ENCODE peak calls at places on chromosomes 4 and X, in eight cellular contexts. H, O, A, X, M, I, K and L are unnamed samples.

GRCh38 chr4:140250989-140251552 is 97.1 kb upstream of the MAML3 start:
- DNase-seq in H (no peak), O (no peak), A (no peak), X (no peak), M (no peak), I (no peak), K (no peak), L (no peak)

GRCh38 chr4:26858035-26858918 is 2.4 kb upstream of the STIM2 start:
- DNase-seq in H (peak), O (no peak), A (no peak), X (no peak), M (no peak), I (no peak), K (no peak), L (no peak)

GRCh38 chr4:48341776-48342558 is 638 bp downstream of the SLAIN2 start:
- DNase-seq in H (peak), O (peak), A (peak), X (peak), M (no peak), I (peak), K (peak), L (peak)

GRCh38 chr4:4862665-4863482 is 3.4 kb downstream of the MSX1 start:
- DNase-seq in H (no peak), O (no peak), A (no peak), X (no peak), M (no peak), I (no peak), K (no peak), L (no peak)

GRCh38 chrX:20947411-20947912 is 426.8 kb upstream of the CNKSR2 start:
- DNase-seq in H (no peak), O (no peak), A (no peak), X (no peak), M (no peak), I (no peak), K (no peak), L (no peak)

GRCh38 chr4:74503580-74503979 is 58.6 kb downstream of the AREG start:
- DNase-seq in H (no peak), O (no peak), A (no peak), X (no peak), M (no peak), I (no peak), K (peak), L (no peak)

GRCh38 chrX:41828821-41829220 is 94.5 kb downstream of the CASK start:
- DNase-seq in H (no peak), O (no peak), A (no peak), X (no peak), M (no peak), I (no peak), K (no peak), L (no peak)

GRCh38 chr4:121551881-121552280 is 144.9 kb downstream of the ANXA5 start:
- DNase-seq in H (no peak), O (no peak), A (no peak), X (no peak), M (no peak), I (peak), K (peak), L (no peak)

GRCh38 chr4:55027596-55027995 is 97.8 kb downstream of the KDR start:
- DNase-seq in H (no peak), O (no peak), A (no peak), X (no peak), M (no peak), I (no peak), K (no peak), L (no peak)

GRCh38 chrX:7233632-7234406 is 85.9 kb upstream of the PUDP start:
- DNase-seq in H (no peak), O (no peak), A (no peak), X (no peak), M (no peak), I (no peak), K (peak), L (no peak)

GRCh38 chr4:1309261-1310010 is 19.7 kb downstream of the MAEA start:
- DNase-seq in H (peak), O (peak), A (peak), X (peak), M (no peak), I (peak), K (peak), L (peak)

GRCh38 chr4:128268970-128269369 is 18.6 kb downstream of the PGRMC2 start:
- DNase-seq in H (no peak), O (no peak), A (no peak), X (no peak), M (no peak), I (no peak), K (no peak), L (no peak)

GRCh38 chr4:55485821-55486220 is 60.9 kb downstream of the CLOCK start:
- DNase-seq in H (no peak), O (no peak), A (no peak), X (no peak), M (no peak), I (no peak), K (peak), L (no peak)

GRCh38 chr4:6771229-6771671 is 11.3 kb upstream of the KIAA0232 start:
- DNase-seq in H (no peak), O (peak), A (peak), X (no peak), M (no peak), I (peak), K (no peak), L (no peak)

GRCh38 chr4:24473309-24473721 is 111.0 kb downstream of the DHX15 start:
- DNase-seq in H (peak), O (peak), A (peak), X (no peak), M (no peak), I (peak), K (peak), L (no peak)

GRCh38 chr4:187139116-187139515 is 415.5 kb upstream of the FAT1 start:
- DNase-seq in H (peak), O (no peak), A (no peak), X (no peak), M (no peak), I (no peak), K (no peak), L (no peak)

GRCh38 chrX:107718156-107718621 is 57.4 kb downstream of the TSC22D3 start:
- DNase-seq in H (peak), O (peak), A (peak), X (peak), M (peak), I (peak), K (peak), L (peak)

GRCh38 chrX:38138157-38138556 is 82.5 kb downstream of the SRPX start:
- DNase-seq in H (no peak), O (no peak), A (no peak), X (no peak), M (no peak), I (no peak), K (no peak), L (no peak)

GRCh38 chr4:898869-899555 is 33.1 kb downstream of the GAK start:
- DNase-seq in H (no peak), O (no peak), A (no peak), X (no peak), M (no peak), I (no peak), K (no peak), L (no peak)

GRCh38 chr4:81196126-81196650 is 18.8 kb downstream of the PRKG2 start:
- DNase-seq in H (no peak), O (no peak), A (no peak), X (no peak), M (no peak), I (no peak), K (no peak), L (no peak)

GRCh38 chrX:129698150-129698549 is 40.6 kb upstream of the XPNPEP2 start:
- DNase-seq in H (no peak), O (no peak), A (no peak), X (no peak), M (no peak), I (no peak), K (no peak), L (no peak)

GRCh38 chrX:39251995-39252394 is 450.7 kb downstream of the MID1IP1 start:
- DNase-seq in H (no peak), O (no peak), A (no peak), X (no peak), M (no peak), I (no peak), K (no peak), L (no peak)

GRCh38 chr4:81214518-81215218 is 354 bp downstream of the PRKG2 start:
- DNase-seq in H (peak), O (peak), A (no peak), X (no peak), M (no peak), I (no peak), K (peak), L (peak)

GRCh38 chr4:42655921-42656735 is 777 bp downstream of the ATP8A1 start:
- DNase-seq in H (peak), O (peak), A (peak), X (peak), M (peak), I (peak), K (peak), L (peak)

GRCh38 chr4:4712800-4713528 is 146.5 kb upstream of the MSX1 start:
- DNase-seq in H (no peak), O (no peak), A (no peak), X (no peak), M (no peak), I (no peak), K (peak), L (no peak)

GRCh38 chr4:73593631-73594241 is 26.5 kb downstream of the RASSF6 start:
- DNase-seq in H (peak), O (no peak), A (no peak), X (no peak), M (no peak), I (no peak), K (peak), L (no peak)

GRCh38 chr4:122889726-122890125 is 32.7 kb downstream of the NUDT6 start:
- DNase-seq in H (peak), O (no peak), A (no peak), X (no peak), M (no peak), I (no peak), K (no peak), L (no peak)

GRCh38 chrX:139298437-139298836 is 232.1 kb upstream of the F9 start:
- DNase-seq in H (no peak), O (no peak), A (no peak), X (no peak), M (no peak), I (no peak), K (no peak), L (no peak)

GRCh38 chr4:1011022-1011694 is at the start of gene FGFRL1:
- DNase-seq in H (peak), O (peak), A (peak), X (peak), M (peak), I (peak), K (peak), L (peak)

GRCh38 chrX:102892103-102892502 is 45.0 kb upstream of the RAB40AL start:
- DNase-seq in H (no peak), O (no peak), A (no peak), X (no peak), M (no peak), I (no peak), K (peak), L (no peak)

GRCh38 chr4:89298788-89299152 is 8.8 kb downstream of the GPRIN3 start:
- DNase-seq in H (no peak), O (no peak), A (no peak), X (no peak), M (peak), I (no peak), K (peak), L (no peak)

GRCh38 chr4:142923619-142924018 is 77.5 kb upstream of the INPP4B start:
- DNase-seq in H (no peak), O (no peak), A (no peak), X (no peak), M (no peak), I (no peak), K (no peak), L (no peak)

GRCh38 chrX:39855748-39856129 is 242.0 kb downstream of the BCOR start:
- DNase-seq in H (peak), O (no peak), A (no peak), X (peak), M (peak), I (no peak), K (peak), L (no peak)

GRCh38 chrX:67544281-67544680 is 460 bp downstream of the AR start:
- DNase-seq in H (no peak), O (peak), A (peak), X (peak), M (no peak), I (peak), K (peak), L (no peak)

GRCh38 chrX:17377795-17378194 is 2.8 kb downstream of the NHS start:
- DNase-seq in H (no peak), O (no peak), A (no peak), X (no peak), M (no peak), I (no peak), K (no peak), L (no peak)

GRCh38 chr4:3310301-3311094 is 17.7 kb downstream of the RGS12 start:
- DNase-seq in H (no peak), O (peak), A (no peak), X (peak), M (no peak), I (no peak), K (no peak), L (no peak)

GRCh38 chr4:152079543-152080293 is 318.9 kb upstream of the GATB start:
- DNase-seq in H (no peak), O (no peak), A (no peak), X (no peak), M (peak), I (no peak), K (no peak), L (no peak)
- H3K4me3 ChIP-seq in H (no peak), O (no peak), A (no peak), X (no peak), M (peak), I (no peak), K (no peak), L (no peak)

DNA sequence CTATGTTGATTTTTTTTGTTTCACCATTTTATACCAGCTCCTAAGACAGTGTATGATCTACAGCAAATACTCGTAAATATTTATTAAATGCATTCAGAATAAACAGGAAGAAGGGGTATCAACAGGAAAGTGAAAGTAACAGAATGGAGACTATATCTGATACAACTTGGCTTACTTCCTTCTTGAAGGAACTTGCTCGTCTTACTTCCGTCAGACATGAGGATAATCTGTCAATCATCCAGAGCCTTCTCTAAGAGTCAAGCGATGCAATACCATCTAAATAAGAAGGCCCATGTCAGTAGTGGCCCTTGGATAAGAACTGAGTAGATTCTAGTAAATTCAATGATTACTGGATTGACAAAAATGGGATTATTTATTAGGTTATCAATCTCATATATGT is 84.2 kb downstream of the CAMK2D start:
- DNase-seq in H (no peak), O (no peak), A (no peak), X (no peak), M (peak), I (no peak), K (no peak), L (no peak)
- H3K4me3 ChIP-seq in H (no peak), O (no peak), A (no peak), X (no peak), M (peak), I (no peak), K (no peak), L (no peak)

GRCh38 chrX:70504772-70505450 is 60.3 kb downstream of the DLG3 start:
- DNase-seq in H (no peak), O (no peak), A (no peak), X (no peak), M (no peak), I (no peak), K (no peak), L (no peak)

GRCh38 chrX:70505451-70505841 is 60.8 kb downstream of the DLG3 start:
- DNase-seq in H (no peak), O (no peak), A (no peak), X (no peak), M (no peak), I (no peak), K (no peak), L (no peak)

GRCh38 chrX:70509078-70509477 is 64.4 kb downstream of the DLG3 start:
- DNase-seq in H (no peak), O (no peak), A (no peak), X (no peak), M (no peak), I (no peak), K (no peak), L (no peak)

DNA sequence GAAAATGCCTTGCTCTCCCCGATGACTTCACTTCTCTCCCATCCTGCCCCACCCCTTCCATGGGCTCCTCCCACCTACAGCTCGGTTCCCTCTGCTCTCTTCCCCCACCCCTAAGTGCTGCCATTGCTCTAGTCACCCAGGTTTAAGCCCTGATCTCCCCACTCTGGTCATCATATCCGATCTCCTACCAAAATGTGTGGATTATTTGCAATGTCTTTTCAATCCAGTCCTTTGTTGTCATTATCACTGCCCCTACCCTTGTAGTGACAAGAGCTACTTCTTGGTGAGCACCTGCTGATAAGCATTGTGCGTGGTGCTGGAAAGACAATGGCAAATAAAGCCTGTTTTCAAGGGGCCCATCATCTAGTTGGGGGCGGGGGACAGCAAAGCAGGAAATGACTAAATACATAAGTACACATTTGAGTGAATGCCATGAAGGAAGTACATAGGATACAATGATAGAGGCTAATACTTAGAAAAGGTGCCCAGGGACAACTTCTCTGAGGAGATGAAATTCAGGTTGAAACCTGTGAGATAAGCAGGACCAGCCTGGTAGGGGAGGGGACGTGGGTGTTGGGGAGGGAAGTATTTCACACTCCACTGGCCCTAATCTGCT is 63.8 kb downstream of the DLG3 start:
- DNase-seq in H (no peak), O (no peak), A (no peak), X (no peak), M (no peak), I (no peak), K (peak), L (no peak)
- H3K4me3 ChIP-seq in H (no peak), O (no peak), A (no peak), X (no peak), M (no peak), I (no peak), K (no peak), L (no peak)

GRCh38 chrX:153970398-153971123 is 1.1 kb downstream of the HCFC1 start:
- DNase-seq in H (no peak), O (peak), A (peak), X (no peak), M (no peak), I (peak), K (peak), L (no peak)
- H3K4me3 ChIP-seq in H (peak), O (peak), A (peak), X (peak), M (peak), I (peak), K (peak), L (peak)

GRCh38 chrX:119682019-119682989 is 10.7 kb downstream of the SEPTIN6 start:
- DNase-seq in H (no peak), O (no peak), A (no peak), X (no peak), M (peak), I (no peak), K (no peak), L (no peak)
- H3K4me3 ChIP-seq in H (no peak), O (no peak), A (no peak), X (no peak), M (peak), I (no peak), K (no peak), L (no peak)

GRCh38 chr4:169492436-169493163 is 119.8 kb downstream of the NEK1 start:
- DNase-seq in H (peak), O (no peak), A (no peak), X (peak), M (peak), I (no peak), K (peak), L (no peak)
- H3K4me3 ChIP-seq in H (no peak), O (no peak), A (no peak), X (no peak), M (no peak), I (no peak), K (no peak), L (no peak)

DNA sequence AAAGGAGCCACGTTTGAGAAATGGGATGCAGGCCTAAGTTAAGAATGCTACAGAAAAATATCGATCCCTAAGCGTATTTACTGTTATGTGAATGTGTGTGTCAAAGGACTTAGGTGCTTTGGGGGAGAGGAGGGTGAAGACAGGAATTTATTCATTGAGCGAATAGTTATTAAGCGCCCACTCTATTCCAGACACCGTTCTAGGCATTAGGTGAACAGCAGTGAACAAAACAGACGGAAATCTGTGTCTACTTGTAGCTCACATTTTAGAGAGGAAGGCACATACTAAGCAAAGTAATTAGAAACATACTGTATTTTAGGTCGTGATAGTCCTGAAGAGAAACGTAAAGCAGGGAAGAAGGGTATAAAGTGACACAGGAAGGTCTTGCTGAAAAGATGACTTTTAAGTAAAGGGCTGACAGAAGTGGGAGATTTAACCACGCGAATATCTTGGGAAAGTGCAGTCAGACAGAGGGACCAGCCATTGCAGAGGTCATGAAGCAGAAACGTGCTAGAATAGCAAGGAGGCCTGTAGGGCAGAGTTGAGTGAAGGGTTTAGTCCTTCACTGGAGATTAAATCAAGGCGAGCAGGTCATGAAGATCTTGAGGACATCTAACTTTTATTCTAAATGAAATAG is 541 bp downstream of the AIMP1 start:
- DNase-seq in H (no peak), O (no peak), A (no peak), X (no peak), M (peak), I (no peak), K (no peak), L (no peak)
- H3K4me3 ChIP-seq in H (peak), O (peak), A (peak), X (peak), M (peak), I (peak), K (peak), L (peak)

DNA sequence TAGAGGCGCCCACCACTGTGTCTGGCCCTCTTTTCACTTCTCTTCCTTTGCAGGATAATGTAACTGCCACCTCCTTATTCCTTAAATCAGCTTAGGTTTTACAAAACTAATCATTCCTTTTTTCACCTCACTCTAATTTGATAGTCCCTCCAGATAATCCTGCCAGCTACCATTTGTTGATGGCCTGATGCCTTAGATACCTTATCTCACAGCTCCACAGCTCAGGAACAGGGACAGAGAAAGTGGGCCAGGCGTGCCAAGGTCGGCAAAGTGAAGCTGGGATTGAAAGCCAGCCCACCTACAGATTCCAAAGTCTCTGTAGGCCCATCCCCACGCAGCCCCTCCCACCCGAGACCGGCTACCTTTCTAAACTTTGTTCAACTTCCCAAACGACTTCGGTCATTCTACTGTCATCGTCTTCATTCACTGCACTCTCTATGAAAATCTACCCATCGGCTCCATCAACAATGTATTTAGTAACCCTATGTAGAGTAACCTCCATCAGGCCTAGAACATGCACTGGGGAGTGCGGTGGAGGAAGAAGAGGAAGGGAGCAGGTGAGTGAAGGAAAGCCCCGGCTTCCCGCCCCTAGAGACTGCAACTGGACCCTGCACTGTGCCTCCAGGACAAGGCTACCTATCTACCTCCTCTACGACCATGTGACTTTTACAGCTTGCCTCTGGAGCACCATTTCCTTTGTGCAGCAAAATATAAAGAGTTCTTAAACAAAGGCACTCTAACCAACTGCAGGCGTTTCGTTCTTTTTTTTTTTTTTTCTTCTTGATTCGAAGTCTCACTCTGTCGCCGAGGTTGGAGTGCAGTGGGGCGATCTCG is 1.5 kb downstream of the CASP6 start:
- DNase-seq in H (peak), O (no peak), A (no peak), X (no peak), M (peak), I (no peak), K (no peak), L (no peak)
- H3K4me3 ChIP-seq in H (no peak), O (no peak), A (peak), X (peak), M (peak), I (peak), K (peak), L (peak)